ENCODE peak calls at places on chromosomes 1 and 21, in five cellular contexts. A is A673, J is RWPE1, M is foreskin keratinocyte, P is neural crest cell. Q is an unnamed sample.

GRCh38 chr1:199029401-199029800 is 390.6 kb downstream of the PTPRC start:
- DNase-seq in J (no peak), P (no peak), M (peak), A (no peak), Q (no peak)

GRCh38 chr1:178093150-178093957 is 550 bp upstream of the RASAL2 start:
- DNase-seq in P (peak), M (peak), A (peak), J (peak), Q (peak)

GRCh38 chr21:16588433-16588860 is 858.7 kb downstream of the USP25 start:
- DNase-seq in A (peak), M (peak), J (peak), P (peak), Q (no peak)

GRCh38 chr1:206461602-206462455 is 8.4 kb upstream of the IKBKE start:
- DNase-seq in P (peak), J (peak), A (peak), M (peak), Q (peak)

GRCh38 chr1:245871881-245872280 is 635.2 kb downstream of the SMYD3 start:
- DNase-seq in P (no peak), J (no peak), A (no peak), M (no peak), Q (no peak)

GRCh38 chr21:35257413-35257812 is 208.3 kb upstream of the RUNX1 start:
- DNase-seq in J (peak), A (peak), M (peak), P (no peak), Q (no peak)

GRCh38 chr1:235187316-235187715 is 26.3 kb upstream of the RBM34 start:
- DNase-seq in M (no peak), P (no peak), A (peak), J (no peak), Q (peak)

GRCh38 chr1:103783944-103784377 is 34.3 kb downstream of the AMY1C start:
- DNase-seq in M (no peak), A (no peak), J (no peak), P (no peak), Q (no peak)

GRCh38 chr1:37721565-37721964 is 29.2 kb downstream of the CDCA8 start:
- DNase-seq in A (no peak), P (no peak), M (no peak), J (no peak), Q (no peak)

GRCh38 chr21:36860736-36861594 is 105.5 kb downstream of the HLCS start:
- DNase-seq in J (peak), P (no peak), M (peak), A (no peak), Q (no peak)

GRCh38 chr1:84156210-84156621 is 12.1 kb downstream of the PRKACB start:
- DNase-seq in P (no peak), M (peak), J (peak), A (peak), Q (no peak)

GRCh38 chr1:236686815-236687160 is 489 bp downstream of the ACTN2 start:
- DNase-seq in J (no peak), P (no peak), M (no peak), A (no peak), Q (no peak)

GRCh38 chr1:7301346-7301993 is 469.6 kb upstream of the VAMP3 start:
- DNase-seq in A (no peak), J (no peak), M (no peak), P (no peak), Q (no peak)

GRCh38 chr1:51305371-51305823 is 25.0 kb downstream of the TTC39A start:
- DNase-seq in A (no peak), P (no peak), M (no peak), J (no peak), Q (no peak)

GRCh38 chr1:58944439-58944838 is 160.6 kb upstream of the JUN start:
- DNase-seq in P (no peak), M (no peak), J (no peak), A (no peak), Q (no peak)

GRCh38 chr21:43865471-43866181 is 603 bp downstream of the AGPAT3 start:
- DNase-seq in P (no peak), M (no peak), J (peak), A (peak), Q (no peak)

GRCh38 chr1:175576870-175577269 is 166.5 kb downstream of the TNR start:
- DNase-seq in J (no peak), A (no peak), M (no peak), P (no peak), Q (no peak)

GRCh38 chr21:38400195-38400695 is 98.0 kb downstream of the ERG start:
- DNase-seq in A (no peak), P (no peak), M (no peak), J (no peak), Q (no peak)

DNA sequence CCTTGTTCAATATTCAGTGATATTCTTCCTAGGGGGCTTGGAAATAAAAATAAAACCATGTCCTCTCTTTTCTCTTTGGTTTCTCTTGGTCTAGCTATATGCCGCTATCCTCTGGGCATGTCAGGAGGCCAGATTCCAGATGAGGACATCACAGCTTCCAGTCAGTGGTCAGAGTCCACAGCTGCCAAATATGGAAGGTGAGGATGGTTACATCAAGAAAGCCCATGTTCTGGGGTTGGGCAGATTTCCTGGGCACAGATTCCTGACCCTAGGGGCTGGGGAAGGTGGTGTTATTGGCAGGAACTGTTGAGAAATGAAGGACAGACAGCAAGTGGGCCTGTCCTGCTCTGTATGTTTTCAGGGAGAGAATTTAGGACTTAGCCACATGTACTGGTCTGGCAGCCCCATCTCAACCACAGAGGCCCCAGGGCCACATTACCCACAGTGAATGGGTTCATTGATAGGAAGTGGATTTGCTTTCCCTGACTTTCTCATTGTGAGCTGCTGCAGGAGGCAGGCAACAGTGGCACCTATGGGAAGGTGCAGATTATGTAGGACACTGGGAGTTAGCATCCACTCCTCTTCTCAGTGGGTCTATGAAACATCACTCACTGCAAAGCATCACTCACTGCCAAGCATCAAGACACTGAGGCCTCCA is 37.4 kb upstream of the HSD17B7 start:
- DNase-seq in J (no peak), A (no peak), M (no peak), P (no peak), Q (no peak)
- TF ChIP-seq CTCF in J (no peak), A (no peak), M (peak), P (no peak), Q (no peak)

GRCh38 chr1:211259596-211260126 is 495 bp downstream of the RCOR3 start:
- DNase-seq in M (peak), J (peak), P (no peak), A (peak), Q (no peak)

GRCh38 chr1:211258756-211259595 is at the start of gene RCOR3:
- DNase-seq in M (peak), P (peak), A (peak), J (peak), Q (peak)

GRCh38 chr1:211257831-211258225 is 1.3 kb upstream of the RCOR3 start:
- DNase-seq in A (no peak), J (no peak), P (no peak), M (peak), Q (no peak)

GRCh38 chr1:211260161-211261107 is 1.3 kb downstream of the RCOR3 start:
- DNase-seq in A (peak), M (peak), J (peak), P (peak), Q (no peak)

GRCh38 chr1:211258310-211258755 is 833 bp upstream of the RCOR3 start:
- DNase-seq in M (peak), P (peak), J (peak), A (peak), Q (no peak)
- TF ChIP-seq CTCF in M (peak), P (no peak), J (no peak), A (no peak), Q (no peak)

DNA sequence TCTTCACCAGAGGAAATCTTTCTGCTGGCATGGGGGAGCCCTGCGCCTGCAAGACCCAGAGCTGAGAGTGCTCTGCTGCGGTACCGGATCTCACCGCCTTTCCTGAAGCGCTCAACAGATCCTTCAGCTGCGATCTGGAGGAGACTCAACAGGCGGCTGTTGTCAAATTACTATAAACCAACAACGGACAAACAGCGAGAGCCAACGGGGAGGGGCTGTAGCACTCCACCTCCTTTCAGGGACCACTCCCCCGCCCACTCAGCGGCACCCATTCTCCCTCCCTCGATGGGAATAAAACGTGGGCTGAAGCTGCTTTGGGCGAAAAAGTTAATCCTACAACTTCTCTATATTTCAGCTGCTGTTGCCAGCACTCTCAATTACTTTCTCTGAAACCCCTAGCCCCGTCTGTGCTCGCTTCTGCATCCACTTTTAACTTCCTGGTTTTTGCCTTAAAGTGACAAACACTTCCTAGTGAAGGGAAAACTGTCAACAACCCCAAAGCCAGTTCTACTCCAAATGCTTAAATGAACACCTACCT is at the start of gene FMO5:
- DNase-seq in J (peak), A (peak), P (peak), M (peak), Q (no peak)
- TF ChIP-seq CTCF in J (no peak), A (peak), P (peak), M (no peak), Q (no peak)

DNA sequence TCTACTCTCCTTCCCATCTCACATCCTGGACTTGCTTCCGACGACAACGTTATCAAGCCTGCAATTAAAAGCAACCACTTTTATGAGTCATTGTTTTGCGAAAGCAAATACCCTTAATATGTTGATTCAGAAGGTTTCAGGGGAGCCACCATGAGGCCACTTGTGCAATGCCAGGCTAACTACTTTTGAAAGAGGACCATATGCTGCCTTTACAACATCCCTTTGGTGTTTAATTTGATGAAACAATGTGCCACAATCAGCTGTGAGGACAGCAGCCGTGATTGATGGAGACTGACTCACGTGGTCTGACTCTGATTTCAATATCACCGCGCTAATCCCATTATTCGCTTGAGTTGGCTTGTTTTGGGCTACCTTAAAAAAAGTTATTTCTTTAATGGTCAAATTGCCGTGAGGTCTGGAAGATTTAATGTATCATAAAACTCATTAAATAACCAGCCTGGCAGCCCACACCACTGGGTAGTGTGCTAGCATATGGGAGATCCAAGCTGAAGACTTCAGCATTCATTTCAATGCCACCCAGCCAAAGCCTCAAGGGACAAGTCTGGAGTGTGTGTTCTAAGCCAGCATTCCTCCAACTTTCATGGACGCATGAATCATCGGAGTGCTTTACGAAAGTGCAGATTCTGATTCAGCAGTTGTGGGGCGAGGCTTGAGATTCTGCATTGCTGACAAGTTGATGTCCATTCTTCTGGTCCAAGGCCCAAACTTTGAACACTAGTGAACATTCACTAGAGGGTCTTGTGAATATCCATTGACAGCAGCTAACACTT is 73.3 kb upstream of the PAXBP1 start:
- DNase-seq in M (peak), P (no peak), J (peak), A (peak), Q (no peak)
- TF ChIP-seq CTCF in M (peak), P (no peak), J (no peak), A (peak), Q (no peak)